ENCODE peak calls at places on chromosomes 16 and 17, in nine cellular contexts. F, N, D, Y, C, L, T, M and W are unnamed samples.

GRCh38 chr16:2475413-2476344 is 752 bp downstream of the TBC1D24 start:
- DNase-seq in F (peak), N (peak), D (no peak), Y (no peak), C (peak), L (no peak), T (peak), M (peak), W (no peak)

GRCh38 chr17:79940381-79941087 is 95.1 kb downstream of the TBC1D16 start:
- DNase-seq in F (no peak), N (no peak), D (no peak), Y (no peak), C (no peak), L (no peak), T (no peak), M (no peak), W (no peak)

GRCh38 chr17:59783221-59784016 is 76.0 kb downstream of the VMP1 start:
- DNase-seq in F (peak), N (no peak), D (peak), Y (no peak), C (no peak), L (no peak), T (peak), M (peak), W (no peak)

GRCh38 chr16:11612110-11612981 is 25.6 kb upstream of the LITAF start:
- DNase-seq in F (no peak), N (no peak), D (no peak), Y (no peak), C (peak), L (no peak), T (no peak), M (peak), W (no peak)

GRCh38 chr16:89402962-89403361 is 87.4 kb downstream of the ANKRD11 start:
- DNase-seq in F (no peak), N (no peak), D (no peak), Y (no peak), C (no peak), L (no peak), T (no peak), M (no peak), W (peak)

GRCh38 chr16:2009791-2010510 is at the start of gene ZNF598:
- DNase-seq in F (peak), N (peak), D (peak), Y (peak), C (peak), L (peak), T (peak), M (peak), W (peak)

GRCh38 chr17:30524847-30525246 is 47.6 kb downstream of the GOSR1 start:
- DNase-seq in F (peak), N (no peak), D (peak), Y (no peak), C (no peak), L (no peak), T (no peak), M (no peak), W (no peak)

GRCh38 chr17:59825533-59826316 is 67.0 kb downstream of the TUBD1 start:
- DNase-seq in F (peak), N (peak), D (peak), Y (peak), C (no peak), L (no peak), T (no peak), M (no peak), W (peak)

GRCh38 chr16:79213214-79213613 is 387.3 kb downstream of the MAF start:
- DNase-seq in F (peak), N (no peak), D (no peak), Y (no peak), C (no peak), L (no peak), T (no peak), M (no peak), W (no peak)

GRCh38 chr17:149897-150575 is 12.7 kb downstream of the SCGB1C2 start:
- DNase-seq in F (no peak), N (no peak), D (no peak), Y (no peak), C (peak), L (no peak), T (no peak), M (no peak), W (no peak)

GRCh38 chr16:84266451-84266850 is 26.6 kb upstream of the KCNG4 start:
- DNase-seq in F (peak), N (no peak), D (peak), Y (peak), C (no peak), L (no peak), T (peak), M (peak), W (peak)

GRCh38 chr17:11900655-11901054 is 96.6 kb downstream of the ZNF18 start:
- DNase-seq in F (no peak), N (no peak), D (no peak), Y (no peak), C (no peak), L (no peak), T (no peak), M (no peak), W (no peak)

GRCh38 chr17:61672140-61672539 is 81.1 kb upstream of the NACA2 start:
- DNase-seq in F (no peak), N (no peak), D (no peak), Y (no peak), C (no peak), L (no peak), T (no peak), M (no peak), W (no peak)

GRCh38 chr16:48904333-48904732 is 294.4 kb upstream of the N4BP1 start:
- DNase-seq in F (no peak), N (no peak), D (no peak), Y (no peak), C (no peak), L (no peak), T (no peak), M (no peak), W (no peak)

GRCh38 chr17:29251969-29252866 is 5.6 kb downstream of the CRYBA1 start:
- DNase-seq in F (peak), N (no peak), D (peak), Y (no peak), C (no peak), L (no peak), T (peak), M (no peak), W (no peak)

GRCh38 chr17:29563816-29564215 is 3.0 kb downstream of the ABHD15 start:
- DNase-seq in F (no peak), N (no peak), D (no peak), Y (no peak), C (no peak), L (no peak), T (no peak), M (no peak), W (no peak)

GRCh38 chr17:16909472-16909871 is 62.4 kb downstream of the TNFRSF13B start:
- DNase-seq in F (no peak), N (no peak), D (no peak), Y (no peak), C (no peak), L (no peak), T (no peak), M (no peak), W (no peak)

GRCh38 chr17:36999475-36999874 is 50.7 kb downstream of the AATF start:
- DNase-seq in F (no peak), N (no peak), D (no peak), Y (no peak), C (no peak), L (no peak), T (no peak), M (no peak), W (no peak)

GRCh38 chr17:59699218-59699617 is 8.0 kb downstream of the PTRH2 start:
- DNase-seq in F (no peak), N (no peak), D (no peak), Y (no peak), C (no peak), L (no peak), T (no peak), M (no peak), W (no peak)

GRCh38 chr16:21946889-21947635 is 6.1 kb upstream of the UQCRC2 start:
- DNase-seq in F (no peak), N (peak), D (no peak), Y (no peak), C (no peak), L (no peak), T (no peak), M (no peak), W (no peak)